ENCODE peak calls at places on chromosomes 13 and 19, in nine cellular contexts. M is Caki2, Y is GM13976, G is AG08396, D is C1 segment of cervical spinal cord, J is fibroblast of mammary gland, U is neural crest cell, R is activated T-cell treated with anti-CD3 and anti-CD28 coated beads for 1 hour, C is neuronal stem cell. V is an unnamed sample.

GRCh38 chr13:75876371-75877050 is 240.4 kb downstream of the LMO7 start:
- DNase-seq in M (peak), Y (peak), G (peak), D (no peak), J (peak), U (peak), R (peak), C (peak), V (peak)

GRCh38 chr19:6381030-6381750 is 5.5 kb upstream of the PSPN start:
- DNase-seq in M (no peak), Y (no peak), G (no peak), D (no peak), J (no peak), U (no peak), R (no peak), C (no peak), V (no peak)

GRCh38 chr13:109274188-109274821 is 512.1 kb downstream of the IRS2 start:
- DNase-seq in M (peak), Y (no peak), G (peak), D (no peak), J (peak), U (no peak), R (no peak), C (peak), V (no peak)

GRCh38 chr19:40862785-40863184 is 12.5 kb upstream of the CYP2A6 start:
- DNase-seq in M (no peak), Y (no peak), G (no peak), D (no peak), J (peak), U (no peak), R (no peak), C (no peak), V (peak)

GRCh38 chr19:35318679-35319448 is 10.1 kb upstream of the CD22 start:
- DNase-seq in M (peak), Y (no peak), G (peak), D (no peak), J (peak), U (no peak), R (no peak), C (no peak), V (no peak)

GRCh38 chr19:14443632-14444216 is 10.6 kb downstream of the PKN1 start:
- DNase-seq in M (no peak), Y (no peak), G (no peak), D (no peak), J (no peak), U (no peak), R (no peak), C (no peak), V (no peak)

GRCh38 chr13:110677731-110678545 is 28.0 kb downstream of the CARS2 start:
- DNase-seq in M (no peak), Y (peak), G (no peak), D (no peak), J (no peak), U (no peak), R (no peak), C (no peak), V (no peak)

GRCh38 chr13:59409211-59409610 is 754.5 kb downstream of the DIAPH3 start:
- DNase-seq in M (no peak), Y (no peak), G (no peak), D (no peak), J (no peak), U (no peak), R (no peak), C (no peak), V (no peak)

GRCh38 chr19:48513289-48514122 is 1.9 kb upstream of the LMTK3 start:
- DNase-seq in M (peak), Y (peak), G (peak), D (peak), J (peak), U (peak), R (peak), C (no peak), V (peak)

GRCh38 chr19:50003810-50004419 is 21.3 kb downstream of the VRK3 start:
- DNase-seq in M (peak), Y (peak), G (peak), D (no peak), J (peak), U (no peak), R (no peak), C (no peak), V (peak)

GRCh38 chr13:114024603-114025431 is 50.9 kb upstream of the C13orf46 start:
- DNase-seq in M (no peak), Y (peak), G (no peak), D (no peak), J (no peak), U (no peak), R (no peak), C (no peak), V (no peak)

GRCh38 chr13:114099191-114099590 is 33.2 kb downstream of the RASA3 start:
- DNase-seq in M (peak), Y (peak), G (peak), D (no peak), J (peak), U (no peak), R (no peak), C (no peak), V (no peak)

GRCh38 chr13:103066991-103067390 is 774 bp upstream of the SLC10A2 start:
- DNase-seq in M (no peak), Y (no peak), G (no peak), D (no peak), J (no peak), U (no peak), R (no peak), C (no peak), V (no peak)

GRCh38 chr13:111482806-111483620 is 162.6 kb downstream of the TEX29 start:
- DNase-seq in M (no peak), Y (no peak), G (no peak), D (no peak), J (no peak), U (no peak), R (no peak), C (no peak), V (no peak)

GRCh38 chr13:108902557-108903155 is 273.2 kb downstream of the MYO16 start:
- DNase-seq in M (no peak), Y (no peak), G (no peak), D (no peak), J (no peak), U (no peak), R (no peak), C (no peak), V (no peak)

GRCh38 chr19:3608750-3609322 is 2.2 kb upstream of the TBXA2R start:
- DNase-seq in M (no peak), Y (no peak), G (no peak), D (no peak), J (no peak), U (no peak), R (no peak), C (no peak), V (peak)

GRCh38 chr19:41357746-41358145 is 4.0 kb upstream of the TGFB1 start:
- DNase-seq in M (no peak), Y (no peak), G (no peak), D (no peak), J (no peak), U (no peak), R (no peak), C (no peak), V (no peak)

GRCh38 chr13:110759710-110760109 is 46.2 kb downstream of the ING1 start:
- DNase-seq in M (no peak), Y (no peak), G (peak), D (no peak), J (peak), U (no peak), R (no peak), C (no peak), V (no peak)

GRCh38 chr19:14550201-14550754 is 20.9 kb downstream of the TECR start:
- DNase-seq in M (peak), Y (peak), G (no peak), D (no peak), J (peak), U (no peak), R (no peak), C (no peak), V (no peak)

GRCh38 chr19:47776568-47776967 is 1.9 kb upstream of the SELENOW start:
- DNase-seq in M (peak), Y (no peak), G (no peak), D (no peak), J (no peak), U (no peak), R (no peak), C (no peak), V (no peak)

GRCh38 chr13:57557979-57558529 is 73.5 kb upstream of the PCDH17 start:
- DNase-seq in M (peak), Y (no peak), G (no peak), D (no peak), J (no peak), U (no peak), R (no peak), C (peak), V (no peak)

GRCh38 chr19:49952475-49952829 is 8.5 kb downstream of the SIGLEC11 start:
- DNase-seq in M (no peak), Y (no peak), G (no peak), D (no peak), J (no peak), U (no peak), R (no peak), C (no peak), V (no peak)

GRCh38 chr13:111846396-111847174 is 220.4 kb upstream of the SOX1 start:
- DNase-seq in M (no peak), Y (no peak), G (no peak), D (no peak), J (no peak), U (no peak), R (no peak), C (no peak), V (no peak)

GRCh38 chr13:37490176-37490575 is 108.4 kb downstream of the POSTN start:
- DNase-seq in M (no peak), Y (no peak), G (no peak), D (no peak), J (peak), U (no peak), R (no peak), C (no peak), V (no peak)

GRCh38 chr13:73334459-73334858 is 275.7 kb downstream of the KLF5 start:
- DNase-seq in M (no peak), Y (no peak), G (no peak), D (no peak), J (peak), U (no peak), R (no peak), C (no peak), V (no peak)

GRCh38 chr13:27966641-27967202 is 2.4 kb downstream of the CDX2 start:
- DNase-seq in M (no peak), Y (no peak), G (no peak), D (no peak), J (no peak), U (no peak), R (no peak), C (no peak), V (no peak)

GRCh38 chr13:80716610-80717081 is 375.7 kb upstream of the SPRY2 start:
- DNase-seq in M (peak), Y (no peak), G (no peak), D (no peak), J (peak), U (no peak), R (no peak), C (no peak), V (no peak)

GRCh38 chr19:13859361-13859880 is 17.5 kb upstream of the NANOS3 start:
- DNase-seq in M (peak), Y (no peak), G (no peak), D (no peak), J (peak), U (no peak), R (no peak), C (no peak), V (no peak)

GRCh38 chr13:66414196-66414800 is 815.8 kb downstream of the PCDH9 start:
- DNase-seq in M (no peak), Y (no peak), G (no peak), D (no peak), J (no peak), U (no peak), R (no peak), C (no peak), V (no peak)

GRCh38 chr19:664913-665443 is 2.0 kb upstream of the RNF126 start:
- DNase-seq in M (peak), Y (peak), G (peak), D (no peak), J (peak), U (peak), R (peak), C (peak), V (peak)

GRCh38 chr13:100667894-100668293 is 6.7 kb downstream of the TMTC4 start:
- DNase-seq in M (no peak), Y (no peak), G (no peak), D (no peak), J (no peak), U (no peak), R (no peak), C (no peak), V (no peak)

GRCh38 chr13:100520936-100521765 is 67.4 kb downstream of the GGACT start:
- DNase-seq in M (no peak), Y (no peak), G (no peak), D (no peak), J (no peak), U (peak), R (no peak), C (no peak), V (no peak)

GRCh38 chr19:38838208-38838985 is 6.8 kb upstream of the ECH1 start:
- DNase-seq in M (peak), Y (no peak), G (no peak), D (no peak), J (no peak), U (no peak), R (peak), C (no peak), V (no peak)

GRCh38 chr19:2540646-2541454 is 64.9 kb downstream of the GADD45B start:
- DNase-seq in M (peak), Y (no peak), G (peak), D (no peak), J (peak), U (peak), R (no peak), C (peak), V (no peak)

GRCh38 chr13:114077121-114077937 is 55.1 kb downstream of the RASA3 start:
- DNase-seq in M (no peak), Y (no peak), G (no peak), D (no peak), J (no peak), U (no peak), R (no peak), C (no peak), V (no peak)

V was measured in GF-D8.